ENCODE peak calls at places on chromosomes 12 and 14, in six cellular contexts. One of them, this sample, is unnamed. For H3K27me3, the result is how much of the 10 kb centered on the place peaks cover.

GRCh38 chr12:4809449-4810218 is 89.4 kb downstream of the GALNT8 start:
- DNase-seq in IMR-90: no peak
- DNase-seq in GM23248: peak
- DNase-seq in mammary epithelial cell: no peak
- DNase-seq in endodermal cell: peak
- DNase-seq in astrocyte: peak
- DNase-seq in this sample: peak

GRCh38 chr14:21025374-21026151 is 702 bp upstream of the NDRG2 start:
- DNase-seq in endodermal cell: peak
- DNase-seq in GM23248: no peak
- DNase-seq in astrocyte: no peak
- DNase-seq in mammary epithelial cell: no peak
- DNase-seq in IMR-90: no peak
- DNase-seq in this sample: peak

GRCh38 chr12:113152835-113153814 is 3.6 kb downstream of the CFAP73 start:
- DNase-seq in endodermal cell: peak
- DNase-seq in mammary epithelial cell: peak
- DNase-seq in astrocyte: peak
- DNase-seq in GM23248: peak
- DNase-seq in IMR-90: peak
- DNase-seq in this sample: peak

GRCh38 chr12:25830456-25830855 is 128.0 kb upstream of the RASSF8 start:
- DNase-seq in GM23248: peak
- DNase-seq in astrocyte: no peak
- DNase-seq in IMR-90: no peak
- DNase-seq in mammary epithelial cell: no peak
- DNase-seq in endodermal cell: no peak
- DNase-seq in this sample: peak

GRCh38 chr14:73238262-73238852 is 1.1 kb downstream of the PAPLN start:
- DNase-seq in mammary epithelial cell: peak
- DNase-seq in astrocyte: peak
- DNase-seq in GM23248: peak
- DNase-seq in endodermal cell: no peak
- DNase-seq in IMR-90: peak
- DNase-seq in this sample: peak

GRCh38 chr12:24561882-24562760 is 386.8 kb downstream of the BCAT1 start:
- DNase-seq in GM23248: peak
- DNase-seq in astrocyte: peak
- DNase-seq in endodermal cell: peak
- DNase-seq in IMR-90: peak
- DNase-seq in mammary epithelial cell: peak
- DNase-seq in this sample: peak

GRCh38 chr12:121330692-121331091 is 21.5 kb downstream of the ANAPC5 start:
- DNase-seq in GM23248: no peak
- DNase-seq in astrocyte: no peak
- DNase-seq in endodermal cell: no peak
- DNase-seq in mammary epithelial cell: no peak
- DNase-seq in IMR-90: no peak
- DNase-seq in this sample: no peak

GRCh38 chr12:123363743-123364531 is 710 bp downstream of the SBNO1 start:
- DNase-seq in GM23248: peak
- DNase-seq in IMR-90: no peak
- DNase-seq in mammary epithelial cell: peak
- DNase-seq in astrocyte: peak
- DNase-seq in endodermal cell: peak
- DNase-seq in this sample: peak

GRCh38 chr14:81256289-81256960 is 35.7 kb upstream of the GTF2A1 start:
- DNase-seq in endodermal cell: no peak
- DNase-seq in GM23248: no peak
- DNase-seq in mammary epithelial cell: no peak
- DNase-seq in IMR-90: no peak
- DNase-seq in astrocyte: no peak
- DNase-seq in this sample: no peak

GRCh38 chr12:63820427-63820826 is 24.1 kb upstream of the SRGAP1 start:
- DNase-seq in IMR-90: no peak
- DNase-seq in endodermal cell: no peak
- DNase-seq in mammary epithelial cell: no peak
- DNase-seq in astrocyte: no peak
- DNase-seq in GM23248: no peak
- DNase-seq in this sample: no peak

DNA sequence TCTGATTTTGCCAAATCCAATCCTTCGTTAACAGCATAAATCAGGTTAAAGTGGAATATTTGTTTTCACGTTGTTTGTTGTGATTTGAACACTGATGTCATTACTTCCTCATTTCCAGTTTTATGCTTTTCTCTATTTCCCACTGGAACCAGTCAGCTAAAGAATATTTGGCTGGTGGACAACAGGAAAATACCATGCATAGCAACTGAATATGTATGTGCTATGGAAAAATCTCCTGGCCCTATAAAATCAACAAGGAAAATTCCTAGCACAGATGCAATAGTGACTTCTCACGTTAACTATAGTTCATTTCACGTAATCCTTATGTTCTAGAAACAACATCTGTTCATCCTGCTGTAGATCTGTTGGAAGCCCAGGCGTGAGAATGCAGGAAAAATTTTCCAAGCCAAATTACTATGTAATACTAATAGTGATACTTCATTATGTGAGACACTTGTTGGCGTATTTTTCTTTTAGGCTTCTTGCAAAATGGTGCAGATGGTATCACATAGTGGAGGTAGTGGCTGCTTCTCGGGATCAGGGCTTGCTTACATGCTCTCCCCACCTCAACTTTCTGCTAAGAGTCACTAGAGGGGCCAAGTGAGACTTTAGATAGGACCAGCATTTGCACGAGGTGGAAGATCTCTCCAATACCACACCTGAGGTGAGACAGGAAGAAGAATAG is 86.3 kb upstream of the USP44 start:
- DNase-seq in GM23248: peak
- DNase-seq in endodermal cell: no peak
- DNase-seq in IMR-90: peak
- DNase-seq in mammary epithelial cell: no peak
- DNase-seq in astrocyte: peak
- DNase-seq in this sample: peak
- H3K9ac ChIP-seq in GM23248: no peak
- H3K9ac ChIP-seq in endodermal cell: no peak
- H3K9ac ChIP-seq in IMR-90: peak
- H3K9ac ChIP-seq in mammary epithelial cell: no peak
- H3K9ac ChIP-seq in astrocyte: peak
- H3K9ac ChIP-seq in this sample: no peak

DNA sequence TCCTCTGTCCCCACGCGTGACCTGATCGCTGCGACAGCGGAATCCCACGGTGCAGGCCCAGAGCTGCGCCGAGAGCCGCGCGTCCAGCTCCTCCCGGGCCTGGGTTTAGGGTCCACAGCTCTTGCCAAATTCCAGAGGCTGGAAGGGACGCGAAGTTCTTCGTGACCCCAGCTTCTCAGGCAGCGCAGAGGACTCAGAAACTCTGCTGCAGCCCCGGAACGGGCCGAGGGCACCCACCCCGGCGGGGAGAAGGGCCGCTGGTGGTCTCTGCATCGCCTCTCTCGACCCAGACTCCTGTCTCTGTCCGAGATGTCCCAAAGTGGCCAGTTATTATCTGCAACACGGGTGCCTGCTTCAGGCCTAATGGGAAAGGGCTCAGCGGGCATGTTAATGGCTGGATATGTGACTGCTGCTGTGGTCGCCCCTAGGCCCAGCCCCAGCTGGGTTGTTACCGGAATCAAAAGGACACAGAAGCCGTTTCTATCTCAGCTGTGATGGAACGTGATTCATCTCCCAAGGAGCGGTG is 236.4 kb downstream of the VRK1 start:
- DNase-seq in astrocyte: no peak
- DNase-seq in mammary epithelial cell: no peak
- DNase-seq in endodermal cell: peak
- DNase-seq in IMR-90: no peak
- DNase-seq in GM23248: no peak
- DNase-seq in this sample: no peak
- H3K27me3 ChIP-seq in astrocyte: under half
- H3K27me3 ChIP-seq in mammary epithelial cell: under half
- H3K27me3 ChIP-seq in endodermal cell: half or more
- H3K27me3 ChIP-seq in IMR-90: under half
- H3K27me3 ChIP-seq in GM23248: under half
- H3K27me3 ChIP-seq in this sample: under half

GRCh38 chr14:101584049-101584859 is 23.0 kb downstream of the DIO3 start:
- DNase-seq in mammary epithelial cell: no peak
- DNase-seq in IMR-90: no peak
- DNase-seq in endodermal cell: peak
- DNase-seq in GM23248: peak
- DNase-seq in astrocyte: no peak
- DNase-seq in this sample: peak
- H3K4me3 ChIP-seq in mammary epithelial cell: no peak
- H3K4me3 ChIP-seq in IMR-90: no peak
- H3K4me3 ChIP-seq in endodermal cell: no peak
- H3K4me3 ChIP-seq in GM23248: peak
- H3K4me3 ChIP-seq in astrocyte: no peak
- H3K4me3 ChIP-seq in this sample: peak

GRCh38 chr12:77640356-77640755 is 190.3 kb upstream of the NAV3 start:
- DNase-seq in IMR-90: no peak
- DNase-seq in mammary epithelial cell: no peak
- DNase-seq in endodermal cell: no peak
- DNase-seq in GM23248: no peak
- DNase-seq in astrocyte: no peak
- DNase-seq in this sample: no peak
- H3K9ac ChIP-seq in IMR-90: no peak
- H3K9ac ChIP-seq in mammary epithelial cell: no peak
- H3K9ac ChIP-seq in endodermal cell: no peak
- H3K9ac ChIP-seq in GM23248: no peak
- H3K9ac ChIP-seq in astrocyte: no peak
- H3K9ac ChIP-seq in this sample: no peak

GRCh38 chr14:101110729-101111619 is 207.5 kb upstream of the RTL1 start:
- DNase-seq in mammary epithelial cell: no peak
- DNase-seq in GM23248: no peak
- DNase-seq in astrocyte: no peak
- DNase-seq in endodermal cell: peak
- DNase-seq in IMR-90: no peak
- DNase-seq in this sample: no peak
- H3K27me3 ChIP-seq in mammary epithelial cell: under half
- H3K27me3 ChIP-seq in GM23248: under half
- H3K27me3 ChIP-seq in astrocyte: under half
- H3K27me3 ChIP-seq in endodermal cell: under half
- H3K27me3 ChIP-seq in IMR-90: under half
- H3K27me3 ChIP-seq in this sample: under half